ENCODE peak calls at places on chromosomes 2 and 18, in six cellular contexts. Q is iris pigment epithelial cell, O is GM13976, U is HTR-8/SVneo, H is HT-29, Z is tibial artery. M is an unnamed sample.

GRCh38 chr2:24517247-24517646 is 26.2 kb downstream of the NCOA1 start:
- DNase-seq in Q (no peak), O (no peak), U (no peak), H (no peak), Z (no peak), M (no peak)

GRCh38 chr2:9656270-9656766 is 25.5 kb upstream of the YWHAQ start:
- DNase-seq in Q (peak), O (peak), U (peak), H (no peak), Z (no peak), M (peak)

GRCh38 chr2:67503066-67503795 is 106.1 kb downstream of the ETAA1 start:
- DNase-seq in Q (peak), O (no peak), U (peak), H (no peak), Z (no peak), M (no peak)

GRCh38 chr2:2942225-2942624 is 435.4 kb downstream of the EIPR1 start:
- DNase-seq in Q (no peak), O (no peak), U (no peak), H (no peak), Z (no peak), M (no peak)

GRCh38 chr18:74378179-74378682 is 62.6 kb downstream of the C18orf63 start:
- DNase-seq in Q (no peak), O (peak), U (no peak), H (no peak), Z (peak), M (no peak)

GRCh38 chr2:138712212-138712979 is 67.8 kb downstream of the NXPH2 start:
- DNase-seq in Q (peak), O (peak), U (no peak), H (no peak), Z (no peak), M (no peak)

GRCh38 chr2:111701798-111702118 is 182.2 kb downstream of the ANAPC1 start:
- DNase-seq in Q (no peak), O (no peak), U (no peak), H (no peak), Z (peak), M (no peak)

GRCh38 chr2:60519259-60519863 is 34.1 kb downstream of the BCL11A start:
- DNase-seq in Q (peak), O (no peak), U (no peak), H (no peak), Z (no peak), M (no peak)

GRCh38 chr2:237688081-237688480 is 60.7 kb downstream of the LRRFIP1 start:
- DNase-seq in Q (no peak), O (no peak), U (no peak), H (no peak), Z (no peak), M (no peak)

GRCh38 chr18:48949051-48949605 is 1.6 kb downstream of the SMAD7 start:
- DNase-seq in Q (peak), O (peak), U (no peak), H (no peak), Z (peak), M (peak)

GRCh38 chr2:42569116-42569711 is 782 bp downstream of the MTA3 start:
- DNase-seq in Q (peak), O (peak), U (peak), H (peak), Z (peak), M (peak)

GRCh38 chr2:201235865-201236811 is 24.2 kb upstream of the CASP8 start:
- DNase-seq in Q (peak), O (peak), U (peak), H (peak), Z (peak), M (peak)

GRCh38 chr2:28390857-28391563 is 1.6 kb upstream of the FOSL2 start:
- DNase-seq in Q (peak), O (peak), U (no peak), H (peak), Z (peak), M (peak)

GRCh38 chr2:45974056-45974455 is 322.6 kb downstream of the PRKCE start:
- DNase-seq in Q (no peak), O (peak), U (no peak), H (no peak), Z (no peak), M (no peak)

GRCh38 chr2:200575957-200576356 is 9.9 kb upstream of the AOX1 start:
- DNase-seq in Q (peak), O (peak), U (peak), H (peak), Z (no peak), M (no peak)

GRCh38 chr2:233385489-233386044 is 31.3 kb downstream of the DGKD start:
- DNase-seq in Q (no peak), O (peak), U (no peak), H (peak), Z (no peak), M (no peak)

GRCh38 chr2:193584001-193584400 is 1389.3 kb upstream of the TMEFF2 start:
- DNase-seq in Q (peak), O (no peak), U (peak), H (peak), Z (no peak), M (peak)

GRCh38 chr2:135785032-135785431 is 43.4 kb downstream of the UBXN4 start:
- DNase-seq in Q (peak), O (no peak), U (no peak), H (peak), Z (no peak), M (no peak)

GRCh38 chr2:42567806-42568429 is 514 bp upstream of the MTA3 start:
- DNase-seq in Q (peak), O (peak), U (peak), H (no peak), Z (peak), M (peak)

GRCh38 chr2:206800501-206801416 is 35.4 kb downstream of the FASTKD2 start:
- DNase-seq in Q (peak), O (peak), U (peak), H (peak), Z (peak), M (peak)

GRCh38 chr2:239692348-239692747 is 291.5 kb upstream of the HDAC4 start:
- DNase-seq in Q (no peak), O (no peak), U (no peak), H (no peak), Z (no peak), M (no peak)

GRCh38 chr2:126669772-126670171 is 13.8 kb downstream of the GYPC start:
- DNase-seq in Q (no peak), O (no peak), U (no peak), H (no peak), Z (no peak), M (no peak)

GRCh38 chr2:212451786-212452200 is 86.8 kb downstream of the ERBB4 start:
- DNase-seq in Q (peak), O (no peak), U (peak), H (peak), Z (no peak), M (no peak)

GRCh38 chr2:180657054-180657453 is 323.4 kb upstream of the UBE2E3 start:
- DNase-seq in Q (peak), O (no peak), U (peak), H (no peak), Z (no peak), M (no peak)

GRCh38 chr18:49055787-49056186 is 105.0 kb upstream of the SMAD7 start:
- DNase-seq in Q (peak), O (peak), U (peak), H (no peak), Z (peak), M (no peak)

GRCh38 chr2:71546777-71547281 is 93.5 kb downstream of the DYSF start:
- DNase-seq in Q (no peak), O (no peak), U (no peak), H (no peak), Z (no peak), M (no peak)